ENCODE peak calls at places on chromosomes 1 and 21, in ten cellular contexts. Z, O, A, F, J, X, H, R, C and T are unnamed samples.
A peak's percentile ranks its signal among the peaks of the same experiment; 100 is the strongest.

GRCh38 chr21:33070921-33071877 is 1.3 kb downstream of the OLIG1 start:
- DNase-seq in J (no peak), O (no peak), C (no peak), H (no peak), Z (no peak), X (peak; percentile 72), A (peak; percentile 15), F (no peak), R (no peak), T (no peak)

GRCh38 chr1:44326821-44327465 is 28.1 kb downstream of the ERI3 start:
- DNase-seq in A (no peak), O (no peak), C (no peak), H (no peak), X (no peak), R (no peak), F (no peak), Z (no peak), J (no peak), T (no peak)

GRCh38 chr1:31344503-31344902 is 28.4 kb downstream of the FABP3 start:
- DNase-seq in R (no peak), Z (no peak), F (no peak), H (no peak), J (no peak), C (no peak), A (no peak), X (no peak), O (no peak), T (no peak)

GRCh38 chr1:29830383-29830782 is 594.1 kb downstream of the PTPRU start:
- DNase-seq in O (no peak), R (no peak), A (no peak), F (no peak), J (peak; percentile 31), Z (no peak), C (no peak), H (no peak), X (peak; percentile 22), T (no peak)

GRCh38 chr1:115613767-115614166 is 28.0 kb upstream of the VANGL1 start:
- DNase-seq in A (no peak), R (no peak), C (no peak), J (no peak), X (no peak), H (no peak), O (no peak), Z (no peak), F (no peak), T (no peak)

GRCh38 chr1:16440150-16440479 is 409 bp upstream of the NECAP2 start:
- DNase-seq in H (no peak), C (no peak), A (no peak), R (no peak), J (no peak), X (no peak), O (no peak), Z (no peak), F (peak; percentile 29), T (no peak)

GRCh38 chr1:246549665-246550064 is 16.4 kb downstream of the TFB2M start:
- DNase-seq in Z (no peak), R (no peak), O (no peak), J (no peak), C (no peak), F (no peak), H (no peak), A (no peak), X (no peak), T (no peak)

GRCh38 chr1:208607616-208608015 is 363.4 kb upstream of the PLXNA2 start:
- DNase-seq in A (no peak), O (no peak), X (no peak), J (no peak), H (no peak), C (no peak), F (no peak), Z (no peak), R (no peak), T (no peak)

GRCh38 chr21:38756746-38757145 is 49.0 kb upstream of the ETS2 start:
- DNase-seq in R (peak; percentile 92), Z (peak; percentile 52), X (no peak), F (no peak), J (no peak), C (no peak), O (peak; percentile 70), H (peak; percentile 63), A (peak; percentile 65), T (peak; percentile 56)

GRCh38 chr1:215119719-215120118 is 37.2 kb downstream of the KCNK2 start:
- DNase-seq in A (no peak), F (no peak), J (no peak), R (peak; percentile 29), O (no peak), C (no peak), X (no peak), H (peak; percentile 95), Z (peak; percentile 67), T (no peak)

GRCh38 chr1:224203243-224204016 is 20.4 kb downstream of the DEGS1 start:
- DNase-seq in Z (peak; percentile 79), C (peak; percentile 40), H (peak; percentile 81), R (peak; percentile 83), J (peak; percentile 82), A (peak; percentile 91), X (peak; percentile 75), F (no peak), O (no peak), T (no peak)

GRCh38 chr1:167774710-167775109 is 52.9 kb downstream of the MPZL1 start:
- DNase-seq in F (no peak), H (peak; percentile 64), R (peak; percentile 72), J (no peak), A (peak; percentile 17), Z (no peak), O (no peak), X (no peak), C (no peak), T (no peak)

GRCh38 chr1:3483801-3484444 is 29.5 kb downstream of the ARHGEF16 start:
- DNase-seq in C (no peak), R (no peak), H (peak; percentile 4), X (peak; percentile 97), A (no peak), O (no peak), F (peak; percentile 54), J (no peak), Z (no peak), T (no peak)

GRCh38 chr1:70317087-70317486 is 37.4 kb downstream of the ANKRD13C start:
- DNase-seq in F (no peak), O (no peak), A (no peak), R (no peak), J (no peak), C (no peak), H (no peak), X (no peak), Z (no peak), T (no peak)

GRCh38 chr1:91018006-91018405 is 3.8 kb downstream of the ZNF644 start:
- DNase-seq in R (no peak), Z (peak; percentile 38), A (no peak), H (peak; percentile 38), C (no peak), X (no peak), J (no peak), O (no peak), F (no peak), T (no peak)

GRCh38 chr1:39668111-39668510 is 3.8 kb downstream of the NT5C1A start:
- DNase-seq in C (peak; percentile 71), O (no peak), Z (no peak), A (no peak), H (no peak), X (no peak), F (no peak), J (no peak), R (no peak), T (no peak)

DNA sequence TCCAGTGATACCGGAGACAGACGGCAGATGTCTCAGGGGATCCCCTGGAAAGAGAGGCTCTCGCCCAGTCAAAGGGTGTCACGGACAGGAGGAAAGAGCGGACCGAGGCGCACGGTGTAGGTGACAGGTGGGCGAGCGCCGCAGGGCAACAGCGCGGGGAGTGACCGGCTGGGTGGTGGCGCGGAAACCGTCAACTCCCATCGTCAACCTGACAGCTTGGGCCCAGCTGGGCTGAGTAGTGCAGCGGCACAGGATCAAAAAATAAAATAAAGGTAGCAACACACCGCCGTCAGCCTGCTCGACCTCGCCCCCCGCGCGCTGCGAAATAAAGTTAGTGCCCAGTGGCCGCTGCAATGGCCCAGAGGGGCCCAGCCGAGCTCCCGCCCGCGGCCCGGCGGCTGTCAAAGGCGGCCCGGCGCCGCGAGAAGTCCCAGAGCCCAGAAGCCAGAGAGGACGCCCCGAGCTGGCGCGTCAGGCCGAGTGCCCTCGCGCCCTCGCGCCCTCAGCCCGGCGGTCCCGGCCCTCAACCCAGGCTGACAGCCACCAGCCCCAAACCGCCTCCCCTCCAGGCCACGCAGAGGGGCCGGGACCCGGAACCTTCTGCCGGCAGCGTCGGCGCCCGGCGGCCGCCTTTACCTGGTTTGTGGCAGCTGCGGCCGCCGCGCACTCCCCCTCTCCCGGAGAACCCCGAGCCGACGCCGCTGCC is at the start of gene LYST:
- DNase-seq in H (peak; percentile 52), A (peak; percentile 48), Z (peak; percentile 49), R (peak; percentile 52), O (no peak), C (peak; percentile 40), X (no peak), J (peak; percentile 68), F (peak; percentile 47), T (no peak)
- TF ChIP-seq CTCF in H (peak; percentile 44), A (peak; percentile 62), Z (peak; percentile 54), R (peak; percentile 52), O (peak; percentile 62), C (peak; percentile 39), X (peak; percentile 50), J (peak; percentile 24), F (no peak), T (peak; percentile 61)

DNA sequence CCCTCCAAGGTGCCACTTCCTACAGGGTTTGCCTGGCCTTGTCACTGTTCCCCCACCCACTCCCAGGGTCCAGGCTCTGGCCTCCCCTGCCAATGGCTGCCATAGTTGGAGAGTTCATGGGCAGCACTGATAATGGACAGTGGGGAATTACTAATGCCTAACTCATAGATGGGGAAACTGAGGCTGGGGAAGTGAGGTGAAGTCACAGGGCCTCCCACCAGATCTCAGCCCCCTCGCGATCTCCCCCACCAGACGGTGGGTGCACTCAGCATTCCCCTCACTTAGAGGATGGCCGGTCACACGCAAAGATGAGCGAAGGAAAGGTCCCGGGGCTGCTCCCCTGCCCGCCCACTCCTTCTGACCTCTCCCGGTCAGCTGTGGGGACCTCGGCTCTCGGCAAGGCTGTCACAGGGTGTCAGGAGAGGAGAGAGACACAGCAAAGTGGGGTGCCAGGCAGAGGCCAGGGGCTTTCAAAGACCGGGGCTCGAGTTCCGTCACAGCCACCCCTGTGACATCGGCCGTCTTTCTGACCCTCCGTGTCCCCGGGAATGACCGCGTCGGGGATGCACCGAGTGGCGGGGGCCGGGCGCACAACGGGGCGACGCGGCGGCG is 230.0 kb upstream of the TMEM51 start:
- DNase-seq in F (no peak), Z (no peak), J (no peak), A (no peak), R (no peak), X (no peak), C (no peak), H (no peak), O (no peak), T (no peak)
- H3K4me3 ChIP-seq in F (no peak overlapping the region), Z (no peak overlapping the region), J (peak overlapping the region; percentile 69), A (peak overlapping the region; percentile 17), R (peak overlapping the region; percentile 35), X (peak overlapping the region; percentile 11), C (peak overlapping the region; percentile 86), H (peak overlapping the region; percentile 20), O (peak overlapping the region; percentile 68), T (peak overlapping the region; percentile 70)

GRCh38 chr1:50666849-50667248 is 243.6 kb upstream of the DMRTA2 start:
- DNase-seq in C (no peak), R (no peak), Z (no peak), X (no peak), A (peak; percentile 22), J (no peak), F (no peak), O (no peak), H (no peak), T (no peak)
- TF ChIP-seq CTCF in C (no peak), R (no peak), Z (no peak), X (no peak), A (peak; percentile 10), J (no peak), F (no peak), O (no peak), H (no peak), T (no peak)

GRCh38 chr1:41890841-41891311 is 27.8 kb downstream of the HIVEP3 start:
- DNase-seq in A (no peak), R (peak; percentile 29), J (no peak), H (no peak), Z (peak; percentile 14), X (no peak), F (no peak), C (peak; percentile 48), O (no peak), T (no peak)
- H3K4me3 ChIP-seq in A (no peak overlapping the region), R (no peak overlapping the region), J (peak overlapping the region; percentile 40), H (no peak overlapping the region), Z (no peak overlapping the region), X (no peak overlapping the region), F (no peak overlapping the region), C (peak overlapping the region; percentile 56), O (no peak overlapping the region), T (no peak overlapping the region)